ENCODE peak calls at places on chromosome 18, in eight cellular contexts. G is cardiac fibroblast; V is iPS-NIHi11; K is EH; W is HEK293T; H is HS-5; N is activated CD4-positive, CD25-positive, alpha-beta regulatory T cell; R is NCI-H2081. A is an unnamed sample.

GRCh38 chr18:61334491-61334850 is 1.2 kb downstream of the CDH20 start:
- DNase-seq in W (no peak), V (peak; percentile 30), R (no peak), N (no peak), G (peak; percentile 9), H (no peak), K (no peak), A (no peak)

GRCh38 chr18:48827321-48828200 is 123.2 kb downstream of the SMAD7 start:
- DNase-seq in K (peak; percentile 83), W (peak; percentile 46), V (no peak), G (peak; percentile 56), N (no peak), H (no peak), R (peak; percentile 13), A (peak; percentile 50)

GRCh38 chr18:40215981-40216380 is 1739.1 kb upstream of the PIK3C3 start:
- DNase-seq in H (no peak), R (no peak), N (no peak), G (no peak), V (no peak), W (no peak), K (no peak), A (no peak)

GRCh38 chr18:37393945-37394609 is 171.5 kb downstream of the CELF4 start:
- DNase-seq in K (peak; percentile 95), R (peak; percentile 78), G (peak; percentile 26), H (peak; percentile 41), W (peak; percentile 75), N (no peak), V (peak; percentile 98), A (peak; percentile 43)

GRCh38 chr18:76064998-76065397 is 430.0 kb downstream of the ZNF516 start:
- DNase-seq in V (peak; percentile 83), K (no peak), H (no peak), R (no peak), N (no peak), W (peak; percentile 6), G (no peak), A (peak; percentile 16)

GRCh38 chr18:48040457-48041110 is 110.1 kb upstream of the SMAD2 start:
- DNase-seq in K (no peak), R (no peak), V (no peak), W (no peak), H (no peak), N (no peak), G (no peak), A (no peak)

GRCh38 chr18:51563401-51563800 is 365.9 kb upstream of the MEX3C start:
- DNase-seq in W (no peak), G (no peak), K (no peak), R (no peak), V (no peak), N (no peak), H (no peak), A (no peak)

GRCh38 chr18:79944126-79944731 is 7.2 kb downstream of the SLC66A2 start:
- DNase-seq in K (peak; percentile 29), V (no peak), W (no peak), H (no peak), G (peak; percentile 18), R (peak; percentile 77), N (no peak), A (no peak)

GRCh38 chr18:49230331-49230730 is 230.1 kb downstream of the DYM start:
- DNase-seq in G (peak; percentile 22), N (no peak), V (no peak), K (no peak), W (no peak), H (no peak), R (no peak), A (no peak)

GRCh38 chr18:1498216-1498615 is 593.5 kb downstream of the ADCYAP1 start:
- DNase-seq in K (no peak), G (no peak), R (no peak), V (no peak), N (no peak), W (no peak), H (no peak), A (no peak)

A was measured in NT2/D1.